ENCODE peak calls at places on chromosomes 11 and 22, in five cellular contexts. One of them, this sample, is unnamed.
A peak's percentile ranks its signal among the peaks of the same experiment; 100 is the strongest.

GRCh38 chr11:58562375-58562800 is 13.3 kb downstream of the LPXN start:
- DNase-seq in spleen: no peak
- DNase-seq in HL-60: no peak
- DNase-seq in OCI-LY7: no peak
- DNase-seq in IMR-90: no peak
- DNase-seq in this sample: no peak

GRCh38 chr11:114036156-114036811 is 23.2 kb upstream of the ZBTB16 start:
- DNase-seq in HL-60: peak; percentile 17
- DNase-seq in IMR-90: peak; percentile 18
- DNase-seq in OCI-LY7: peak; percentile 26
- DNase-seq in spleen: peak; percentile 94
- DNase-seq in this sample: no peak

GRCh38 chr22:19383292-19383691 is 48.2 kb downstream of the HIRA start:
- DNase-seq in spleen: no peak
- DNase-seq in HL-60: no peak
- DNase-seq in OCI-LY7: no peak
- DNase-seq in IMR-90: no peak
- DNase-seq in this sample: no peak

GRCh38 chr22:41928416-41929157 is 2.0 kb upstream of the TNFRSF13C start:
- DNase-seq in spleen: peak; percentile 83
- DNase-seq in HL-60: no peak
- DNase-seq in IMR-90: no peak
- DNase-seq in OCI-LY7: no peak
- DNase-seq in this sample: no peak

GRCh38 chr11:32213223-32213622 is 122.3 kb downstream of the RCN1 start:
- DNase-seq in OCI-LY7: no peak
- DNase-seq in IMR-90: peak; percentile 74
- DNase-seq in HL-60: no peak
- DNase-seq in spleen: no peak
- DNase-seq in this sample: no peak

GRCh38 chr11:130455493-130456127 is 7.2 kb downstream of the ADAMTS15 start:
- DNase-seq in spleen: no peak
- DNase-seq in HL-60: no peak
- DNase-seq in OCI-LY7: no peak
- DNase-seq in IMR-90: no peak
- DNase-seq in this sample: no peak

GRCh38 chr11:19676508-19677379 is 35.9 kb upstream of the NAV2 start:
- DNase-seq in HL-60: no peak
- DNase-seq in spleen: no peak
- DNase-seq in OCI-LY7: no peak
- DNase-seq in IMR-90: no peak
- DNase-seq in this sample: no peak

GRCh38 chr11:4184163-4184916 is 89.7 kb downstream of the RRM1 start:
- DNase-seq in HL-60: no peak
- DNase-seq in spleen: no peak
- DNase-seq in OCI-LY7: no peak
- DNase-seq in IMR-90: peak; percentile 9
- DNase-seq in this sample: no peak

GRCh38 chr22:39312410-39312809 is 7.0 kb downstream of the RPL3 start:
- DNase-seq in IMR-90: no peak
- DNase-seq in HL-60: peak; percentile 52
- DNase-seq in spleen: no peak
- DNase-seq in OCI-LY7: no peak
- DNase-seq in this sample: no peak

GRCh38 chr11:32090774-32091370 is at the start of gene RCN1:
- DNase-seq in HL-60: peak; percentile 16
- DNase-seq in spleen: peak; percentile 90
- DNase-seq in IMR-90: peak; percentile 86
- DNase-seq in OCI-LY7: no peak
- DNase-seq in this sample: peak; percentile 75

GRCh38 chr11:13962562-13963168 is at the start of gene SPON1:
- DNase-seq in IMR-90: peak; percentile 15
- DNase-seq in spleen: peak; percentile 79
- DNase-seq in HL-60: no peak
- DNase-seq in OCI-LY7: no peak
- DNase-seq in this sample: peak; percentile 17

GRCh38 chr22:36486619-36487384 is 5.4 kb upstream of the TXN2 start:
- DNase-seq in OCI-LY7: peak; percentile 53
- DNase-seq in spleen: no peak
- DNase-seq in HL-60: no peak
- DNase-seq in IMR-90: peak; percentile 68
- DNase-seq in this sample: no peak

DNA sequence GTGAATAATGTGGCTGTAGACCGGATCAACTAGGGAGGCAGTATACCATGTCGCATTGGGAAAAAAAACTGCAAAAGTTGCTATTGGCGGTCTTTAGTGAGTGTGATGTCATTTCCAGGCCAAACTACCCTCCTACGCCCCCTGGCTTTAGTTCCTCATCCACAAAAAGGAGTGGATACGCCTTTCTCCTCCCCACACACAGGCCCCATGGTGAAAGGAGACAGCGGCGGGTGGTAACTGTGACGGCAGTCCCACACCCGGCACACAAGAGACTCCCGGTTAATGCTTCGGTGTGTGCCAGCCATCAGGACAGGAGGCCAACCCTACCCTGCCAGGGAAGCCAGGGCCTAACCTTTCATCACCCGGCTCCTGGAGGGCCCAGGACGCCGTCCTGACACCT is 11.0 kb downstream of the TP53I11 start:
- DNase-seq in IMR-90: no peak
- DNase-seq in spleen: no peak
- DNase-seq in HL-60: no peak
- DNase-seq in OCI-LY7: no peak
- DNase-seq in this sample: no peak
- TF ChIP-seq CTCF in IMR-90: no peak
- TF ChIP-seq CTCF in spleen: no peak
- TF ChIP-seq CTCF in HL-60: peak; percentile 36
- TF ChIP-seq CTCF in OCI-LY7: peak; percentile 53
- TF ChIP-seq CTCF in this sample: no peak

DNA sequence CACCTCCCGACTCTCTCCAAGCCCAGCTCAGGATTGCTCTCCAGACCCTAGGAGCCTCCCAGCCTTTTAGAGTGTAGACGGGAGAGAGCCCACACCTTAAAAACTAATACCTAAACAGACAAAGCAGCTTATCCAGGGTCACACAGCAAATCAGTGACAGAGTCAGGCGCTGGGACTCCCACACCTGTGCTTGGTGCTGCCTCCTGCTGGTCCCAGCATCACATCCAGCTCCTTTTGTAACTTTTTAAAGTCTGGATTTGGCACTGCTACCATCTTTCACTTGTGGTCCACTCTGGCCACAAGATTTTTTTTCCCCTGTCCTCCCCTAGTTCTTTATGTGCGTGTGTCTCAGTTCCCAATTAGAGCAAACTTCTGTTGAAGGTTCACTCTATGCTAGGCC is 4.7 kb downstream of the ANO1 start:
- DNase-seq in spleen: no peak
- DNase-seq in HL-60: no peak
- DNase-seq in IMR-90: no peak
- DNase-seq in OCI-LY7: no peak
- DNase-seq in this sample: no peak
- TF ChIP-seq CTCF in spleen: no peak
- TF ChIP-seq CTCF in HL-60: no peak
- TF ChIP-seq CTCF in IMR-90: peak; percentile 30
- TF ChIP-seq CTCF in OCI-LY7: peak; percentile 49
- TF ChIP-seq CTCF in this sample: peak; percentile 42

GRCh38 chr22:40519948-40520331 is 116.6 kb downstream of the MRTFA start:
- DNase-seq in OCI-LY7: no peak
- DNase-seq in HL-60: no peak
- DNase-seq in IMR-90: no peak
- DNase-seq in spleen: no peak
- DNase-seq in this sample: no peak
- TF ChIP-seq CTCF in OCI-LY7: no peak
- TF ChIP-seq CTCF in HL-60: no peak
- TF ChIP-seq CTCF in IMR-90: no peak
- TF ChIP-seq CTCF in spleen: no peak
- TF ChIP-seq CTCF in this sample: no peak

GRCh38 chr11:12543596-12544415 is 130.4 kb upstream of the TEAD1 start:
- DNase-seq in HL-60: no peak
- DNase-seq in OCI-LY7: no peak
- DNase-seq in spleen: no peak
- DNase-seq in IMR-90: no peak
- DNase-seq in this sample: no peak
- TF ChIP-seq CTCF in HL-60: no peak
- TF ChIP-seq CTCF in OCI-LY7: no peak
- TF ChIP-seq CTCF in spleen: no peak
- TF ChIP-seq CTCF in IMR-90: no peak
- TF ChIP-seq CTCF in this sample: no peak

GRCh38 chr11:1506981-1507380 is 20.4 kb upstream of the MOB2 start:
- DNase-seq in IMR-90: no peak
- DNase-seq in OCI-LY7: no peak
- DNase-seq in HL-60: no peak
- DNase-seq in spleen: no peak
- DNase-seq in this sample: no peak
- TF ChIP-seq CTCF in IMR-90: no peak
- TF ChIP-seq CTCF in OCI-LY7: no peak
- TF ChIP-seq CTCF in HL-60: no peak
- TF ChIP-seq CTCF in spleen: no peak
- TF ChIP-seq CTCF in this sample: no peak

GRCh38 chr22:33030923-33031525 is 27.2 kb downstream of the SYN3 start:
- DNase-seq in OCI-LY7: no peak
- DNase-seq in spleen: no peak
- DNase-seq in HL-60: no peak
- DNase-seq in IMR-90: no peak
- DNase-seq in this sample: no peak
- TF ChIP-seq CTCF in OCI-LY7: no peak
- TF ChIP-seq CTCF in spleen: no peak
- TF ChIP-seq CTCF in HL-60: no peak
- TF ChIP-seq CTCF in IMR-90: no peak
- TF ChIP-seq CTCF in this sample: no peak